ENCODE peak calls at places on chromosomes 12 and 14, in four cellular contexts. One of them, this sample, is unnamed.

GRCh38 chr14:79293482-79293881 is 917.8 kb downstream of the DIO2 start:
- DNase-seq in NCI-H1092: peak
- DNase-seq in H1: no peak
- DNase-seq in stimulated activated CD4-positive, alpha-beta T cell treated with anti-CD3 and anti-CD28 coated beads, Interleukin-1b, Interleukin-23, amount 100 ng/mL, for 4 hours: no peak
- DNase-seq in this sample: no peak

GRCh38 chr14:104245075-104245474 is 106.7 kb downstream of the KIF26A start:
- DNase-seq in NCI-H1092: no peak
- DNase-seq in H1: peak
- DNase-seq in stimulated activated CD4-positive, alpha-beta T cell treated with anti-CD3 and anti-CD28 coated beads, Interleukin-1b, Interleukin-23, amount 100 ng/mL, for 4 hours: no peak
- DNase-seq in this sample: no peak

GRCh38 chr12:56931474-56931978 is 2.7 kb downstream of the SDR9C7 start:
- DNase-seq in NCI-H1092: no peak
- DNase-seq in H1: peak
- DNase-seq in stimulated activated CD4-positive, alpha-beta T cell treated with anti-CD3 and anti-CD28 coated beads, Interleukin-1b, Interleukin-23, amount 100 ng/mL, for 4 hours: no peak
- DNase-seq in this sample: no peak

GRCh38 chr12:62191747-62192485 is 68.3 kb upstream of the USP15 start:
- DNase-seq in NCI-H1092: no peak
- DNase-seq in H1: peak
- DNase-seq in stimulated activated CD4-positive, alpha-beta T cell treated with anti-CD3 and anti-CD28 coated beads, Interleukin-1b, Interleukin-23, amount 100 ng/mL, for 4 hours: no peak
- DNase-seq in this sample: no peak

GRCh38 chr12:80632835-80633234 is 74.6 kb upstream of the MYF6 start:
- DNase-seq in NCI-H1092: no peak
- DNase-seq in H1: peak
- DNase-seq in stimulated activated CD4-positive, alpha-beta T cell treated with anti-CD3 and anti-CD28 coated beads, Interleukin-1b, Interleukin-23, amount 100 ng/mL, for 4 hours: no peak
- DNase-seq in this sample: no peak

GRCh38 chr12:47808574-47809380 is 10.9 kb downstream of the HDAC7 start:
- DNase-seq in NCI-H1092: no peak
- DNase-seq in H1: no peak
- DNase-seq in stimulated activated CD4-positive, alpha-beta T cell treated with anti-CD3 and anti-CD28 coated beads, Interleukin-1b, Interleukin-23, amount 100 ng/mL, for 4 hours: no peak
- DNase-seq in this sample: no peak

GRCh38 chr12:12327802-12328201 is 22.2 kb downstream of the MANSC1 start:
- DNase-seq in NCI-H1092: peak
- DNase-seq in H1: no peak
- DNase-seq in stimulated activated CD4-positive, alpha-beta T cell treated with anti-CD3 and anti-CD28 coated beads, Interleukin-1b, Interleukin-23, amount 100 ng/mL, for 4 hours: peak
- DNase-seq in this sample: no peak

GRCh38 chr12:106342397-106343212 is 14.9 kb upstream of the POLR3B start:
- DNase-seq in NCI-H1092: no peak
- DNase-seq in H1: no peak
- DNase-seq in stimulated activated CD4-positive, alpha-beta T cell treated with anti-CD3 and anti-CD28 coated beads, Interleukin-1b, Interleukin-23, amount 100 ng/mL, for 4 hours: no peak
- DNase-seq in this sample: no peak

GRCh38 chr14:30385925-30386324 is 173.0 kb upstream of the G2E3 start:
- DNase-seq in NCI-H1092: no peak
- DNase-seq in H1: no peak
- DNase-seq in stimulated activated CD4-positive, alpha-beta T cell treated with anti-CD3 and anti-CD28 coated beads, Interleukin-1b, Interleukin-23, amount 100 ng/mL, for 4 hours: no peak
- DNase-seq in this sample: no peak

GRCh38 chr12:65561798-65562382 is 262.4 kb upstream of the HMGA2 start:
- DNase-seq in NCI-H1092: no peak
- DNase-seq in H1: no peak
- DNase-seq in stimulated activated CD4-positive, alpha-beta T cell treated with anti-CD3 and anti-CD28 coated beads, Interleukin-1b, Interleukin-23, amount 100 ng/mL, for 4 hours: no peak
- DNase-seq in this sample: no peak

GRCh38 chr14:72614891-72615410 is 278.9 kb downstream of the DPF3 start:
- DNase-seq in NCI-H1092: no peak
- DNase-seq in H1: peak
- DNase-seq in stimulated activated CD4-positive, alpha-beta T cell treated with anti-CD3 and anti-CD28 coated beads, Interleukin-1b, Interleukin-23, amount 100 ng/mL, for 4 hours: no peak
- DNase-seq in this sample: no peak

GRCh38 chr14:89841855-89842254 is 112.7 kb downstream of the EFCAB11 start:
- DNase-seq in NCI-H1092: no peak
- DNase-seq in H1: no peak
- DNase-seq in stimulated activated CD4-positive, alpha-beta T cell treated with anti-CD3 and anti-CD28 coated beads, Interleukin-1b, Interleukin-23, amount 100 ng/mL, for 4 hours: no peak
- DNase-seq in this sample: no peak

GRCh38 chr14:32728957-32729356 is 209.7 kb upstream of the NPAS3 start:
- DNase-seq in NCI-H1092: no peak
- DNase-seq in H1: no peak
- DNase-seq in stimulated activated CD4-positive, alpha-beta T cell treated with anti-CD3 and anti-CD28 coated beads, Interleukin-1b, Interleukin-23, amount 100 ng/mL, for 4 hours: no peak
- DNase-seq in this sample: no peak

This sample was measured in central memory CD8-positive, alpha-beta T cell.